ENCODE peak calls at places on chromosomes 2 and 18, in seven cellular contexts. P is stimulated activated CD4-positive, alpha-beta T cell treated with anti-CD3 and anti-CD28 coated beads, Interleukin-15, amount 100 ng/mL, for 24 hours; H is endothelial cell; C is ascending aorta; K is AG04449; Y is stimulated activated CD8-positive, alpha-beta memory T cell treated with anti-CD3 and anti-CD28 coated beads, Interleukin-12 subunit alpha, Interleukin-12 subunit beta, amount 100 ng/mL, for 1 hour; Q is occipital lobe. J is an unnamed sample.

GRCh38 chr2:239882781-239883180 is 142.4 kb downstream of the NDUFA10 start:
- DNase-seq in P (no peak), H (no peak), C (no peak), K (no peak), Y (no peak), Q (no peak), J (no peak)

GRCh38 chr2:186827426-186827825 is 21.5 kb downstream of the ZSWIM2 start:
- DNase-seq in P (no peak), H (no peak), C (no peak), K (peak), Y (no peak), Q (no peak), J (no peak)

GRCh38 chr2:190812506-190813294 is 67.9 kb upstream of the GLS start:
- DNase-seq in P (no peak), H (no peak), C (no peak), K (no peak), Y (no peak), Q (no peak), J (no peak)

GRCh38 chr18:31436825-31437224 is 10.7 kb upstream of the DSG3 start:
- DNase-seq in P (no peak), H (no peak), C (no peak), K (no peak), Y (no peak), Q (no peak), J (no peak)

GRCh38 chr2:209323738-209324137 is 100.1 kb upstream of the MAP2 start:
- DNase-seq in P (no peak), H (no peak), C (no peak), K (no peak), Y (no peak), Q (no peak), J (no peak)

GRCh38 chr2:218886461-218886947 is 5.9 kb downstream of the WNT10A start:
- DNase-seq in P (no peak), H (no peak), C (no peak), K (no peak), Y (no peak), Q (peak), J (no peak)

GRCh38 chr2:132400169-132400900 is 16.3 kb upstream of the GPR39 start:
- DNase-seq in P (no peak), H (no peak), C (no peak), K (no peak), Y (no peak), Q (no peak), J (no peak)

GRCh38 chr18:58316943-58317342 is 272.9 kb downstream of the NEDD4L start:
- DNase-seq in P (peak), H (no peak), C (no peak), K (no peak), Y (no peak), Q (no peak), J (no peak)

GRCh38 chr2:72936669-72937355 is 19.5 kb downstream of the EMX1 start:
- DNase-seq in P (no peak), H (no peak), C (no peak), K (no peak), Y (no peak), Q (peak), J (no peak)

GRCh38 chr2:237091779-237092436 is 6.2 kb downstream of the COPS8 start:
- DNase-seq in P (no peak), H (no peak), C (no peak), K (no peak), Y (no peak), Q (no peak), J (no peak)

GRCh38 chr2:215833531-215834162 is 179.7 kb downstream of the MREG start:
- DNase-seq in P (no peak), H (no peak), C (no peak), K (no peak), Y (no peak), Q (no peak), J (no peak)

GRCh38 chr18:54004828-54005227 is 219.6 kb downstream of the MBD2 start:
- DNase-seq in P (no peak), H (no peak), C (no peak), K (no peak), Y (no peak), Q (no peak), J (no peak)

GRCh38 chr2:223970343-223971128 is 13.3 kb downstream of the MRPL44 start:
- DNase-seq in P (peak), H (peak), C (no peak), K (no peak), Y (peak), Q (no peak), J (no peak)

GRCh38 chr2:96393989-96394761 is 58.6 kb downstream of the NCAPH start:
- DNase-seq in P (no peak), H (no peak), C (no peak), K (no peak), Y (no peak), Q (peak), J (no peak)

GRCh38 chr2:45968946-45969584 is 317.6 kb downstream of the PRKCE start:
- DNase-seq in P (no peak), H (no peak), C (no peak), K (peak), Y (no peak), Q (no peak), J (no peak)

GRCh38 chr2:12416600-12416999 is 300.1 kb upstream of the TRIB2 start:
- DNase-seq in P (peak), H (peak), C (no peak), K (no peak), Y (peak), Q (no peak), J (no peak)

GRCh38 chr2:46826898-46827245 is 88.7 kb downstream of the MCFD2 start:
- DNase-seq in P (no peak), H (no peak), C (no peak), K (no peak), Y (no peak), Q (no peak), J (no peak)

GRCh38 chr18:74806700-74807416 is 209.2 kb downstream of the ZNF407 start:
- DNase-seq in P (no peak), H (no peak), C (no peak), K (peak), Y (no peak), Q (no peak), J (no peak)

GRCh38 chr2:195026261-195026660 is 630.8 kb upstream of the SLC39A10 start:
- DNase-seq in P (no peak), H (no peak), C (no peak), K (no peak), Y (no peak), Q (no peak), J (no peak)

GRCh38 chr2:47010176-47010575 is 94.6 kb upstream of the MCFD2 start:
- DNase-seq in P (no peak), H (no peak), C (no peak), K (no peak), Y (no peak), Q (no peak), J (no peak)

GRCh38 chr18:34772887-34773286 is 62.8 kb downstream of the DTNA start:
- DNase-seq in P (no peak), H (no peak), C (no peak), K (no peak), Y (no peak), Q (no peak), J (no peak)

GRCh38 chr2:17756629-17757028 is 2.7 kb downstream of the GEN1 start:
- DNase-seq in P (no peak), H (no peak), C (no peak), K (no peak), Y (no peak), Q (no peak), J (no peak)

GRCh38 chr2:151999058-151999457 is 99.8 kb downstream of the CACNB4 start:
- DNase-seq in P (peak), H (peak), C (no peak), K (no peak), Y (no peak), Q (no peak), J (no peak)

GRCh38 chr18:11310476-11311086 is 161.2 kb upstream of the PIEZO2 start:
- DNase-seq in P (peak), H (peak), C (no peak), K (no peak), Y (no peak), Q (no peak), J (no peak)

GRCh38 chr2:9465170-9465569 is 9.2 kb upstream of the IAH1 start:
- DNase-seq in P (no peak), H (no peak), C (no peak), K (no peak), Y (no peak), Q (no peak), J (no peak)

GRCh38 chr2:223062304-223062845 is 10.4 kb downstream of the KCNE4 start:
- DNase-seq in P (no peak), H (no peak), C (no peak), K (peak), Y (no peak), Q (no peak), J (no peak)

GRCh38 chr18:59704146-59704545 is 6.9 kb upstream of the CCBE1 start:
- DNase-seq in P (no peak), H (no peak), C (no peak), K (no peak), Y (no peak), Q (no peak), J (no peak)

GRCh38 chr2:24122356-24123211 is 550 bp downstream of the PFN4 start:
- DNase-seq in P (no peak), H (no peak), C (no peak), K (no peak), Y (no peak), Q (no peak), J (no peak)

GRCh38 chr2:207750315-207750714 is 19.4 kb downstream of the FZD5 start:
- DNase-seq in P (no peak), H (no peak), C (no peak), K (no peak), Y (no peak), Q (no peak), J (no peak)

GRCh38 chr2:105324732-105325131 is 4.8 kb downstream of the TGFBRAP1 start:
- DNase-seq in P (no peak), H (no peak), C (no peak), K (peak), Y (no peak), Q (no peak), J (no peak)

GRCh38 chr2:99652862-99653261 is 163.0 kb upstream of the REV1 start:
- DNase-seq in P (no peak), H (no peak), C (no peak), K (no peak), Y (no peak), Q (no peak), J (no peak)

GRCh38 chr2:120669121-120669952 is 66.3 kb upstream of the GLI2 start:
- DNase-seq in P (no peak), H (peak), C (no peak), K (no peak), Y (no peak), Q (no peak), J (no peak)

J was measured in thoracic aorta.